ENCODE peak calls at places on chromosomes 2 and 18, in six cellular contexts. One of them, this sample, is unnamed.
A peak's percentile ranks its signal among the peaks of the same experiment; 100 is the strongest.

GRCh38 chr2:71306762-71307161 is 24.8 kb upstream of the ZNF638 start:
- DNase-seq in HepG2: no peak
- DNase-seq in K562: no peak
- DNase-seq in HCT116: no peak
- DNase-seq in H1: no peak
- DNase-seq in GM12878: no peak
- DNase-seq in this sample: no peak

GRCh38 chr2:43874776-43875451 is 36.1 kb downstream of the ABCG8 start:
- DNase-seq in HepG2: no peak
- DNase-seq in HCT116: no peak
- DNase-seq in K562: peak; percentile 10
- DNase-seq in H1: no peak
- DNase-seq in GM12878: no peak
- DNase-seq in this sample: no peak

GRCh38 chr2:236661762-236662110 is 92.1 kb downstream of the ACKR3 start:
- DNase-seq in H1: no peak
- DNase-seq in HCT116: no peak
- DNase-seq in HepG2: no peak
- DNase-seq in K562: no peak
- DNase-seq in GM12878: no peak
- DNase-seq in this sample: no peak

GRCh38 chr18:58051765-58052460 is 7.9 kb downstream of the NEDD4L start:
- DNase-seq in GM12878: no peak
- DNase-seq in H1: no peak
- DNase-seq in HCT116: no peak
- DNase-seq in HepG2: no peak
- DNase-seq in K562: peak; percentile 23
- DNase-seq in this sample: no peak

GRCh38 chr2:33412920-33413319 is 63.5 kb upstream of the RASGRP3 start:
- DNase-seq in GM12878: no peak
- DNase-seq in HepG2: peak; percentile 26
- DNase-seq in H1: no peak
- DNase-seq in K562: peak; percentile 45
- DNase-seq in HCT116: peak; percentile 18
- DNase-seq in this sample: no peak

GRCh38 chr18:4762399-4762798 is 307.3 kb upstream of the DLGAP1 start:
- DNase-seq in HCT116: no peak
- DNase-seq in GM12878: no peak
- DNase-seq in H1: no peak
- DNase-seq in HepG2: no peak
- DNase-seq in K562: no peak
- DNase-seq in this sample: no peak

GRCh38 chr2:5479265-5479928 is 212.8 kb upstream of the SOX11 start:
- DNase-seq in H1: no peak
- DNase-seq in K562: no peak
- DNase-seq in GM12878: no peak
- DNase-seq in HepG2: no peak
- DNase-seq in HCT116: no peak
- DNase-seq in this sample: no peak

GRCh38 chr2:113122364-113122763 is 5.0 kb upstream of the IL1RN start:
- DNase-seq in H1: no peak
- DNase-seq in GM12878: no peak
- DNase-seq in HepG2: no peak
- DNase-seq in HCT116: no peak
- DNase-seq in K562: no peak
- DNase-seq in this sample: no peak

GRCh38 chr2:192414794-192415193 is 220.1 kb upstream of the TMEFF2 start:
- DNase-seq in K562: no peak
- DNase-seq in GM12878: no peak
- DNase-seq in HepG2: no peak
- DNase-seq in H1: no peak
- DNase-seq in HCT116: no peak
- DNase-seq in this sample: no peak

GRCh38 chr2:23122681-23123080 is 262.3 kb upstream of the KLHL29 start:
- DNase-seq in K562: no peak
- DNase-seq in GM12878: no peak
- DNase-seq in HepG2: no peak
- DNase-seq in HCT116: no peak
- DNase-seq in H1: no peak
- DNase-seq in this sample: no peak

DNA sequence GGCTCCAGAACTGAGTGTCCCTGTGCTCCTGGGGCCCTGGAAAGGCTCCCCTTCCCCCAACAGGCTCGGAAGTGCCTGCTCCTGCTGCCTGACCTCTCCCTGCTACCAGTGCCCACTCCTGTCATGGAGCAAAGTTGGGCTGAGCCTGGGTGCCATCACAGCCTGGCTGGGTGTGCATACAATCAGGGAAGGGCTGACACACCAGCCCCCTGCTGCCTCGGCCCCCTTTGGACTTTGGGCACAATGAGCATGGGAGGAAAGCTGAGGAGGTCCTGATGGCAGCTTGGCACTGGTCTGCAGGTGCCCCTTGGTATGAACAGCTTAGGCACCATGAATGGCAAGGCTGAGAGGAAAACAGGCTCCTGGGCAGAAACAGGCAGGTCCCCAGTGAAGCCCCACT is 405.0 kb downstream of the PID1 start:
- DNase-seq in H1: no peak
- DNase-seq in K562: no peak
- DNase-seq in HCT116: no peak
- DNase-seq in GM12878: no peak
- DNase-seq in HepG2: no peak
- DNase-seq in this sample: no peak
- TF ChIP-seq YY1 in H1: no peak
- TF ChIP-seq YY1 in K562: no peak
- TF ChIP-seq YY1 in HCT116: no peak
- TF ChIP-seq YY1 in GM12878: no peak
- TF ChIP-seq YY1 in HepG2: no peak
- TF ChIP-seq YY1 in this sample: no peak

DNA sequence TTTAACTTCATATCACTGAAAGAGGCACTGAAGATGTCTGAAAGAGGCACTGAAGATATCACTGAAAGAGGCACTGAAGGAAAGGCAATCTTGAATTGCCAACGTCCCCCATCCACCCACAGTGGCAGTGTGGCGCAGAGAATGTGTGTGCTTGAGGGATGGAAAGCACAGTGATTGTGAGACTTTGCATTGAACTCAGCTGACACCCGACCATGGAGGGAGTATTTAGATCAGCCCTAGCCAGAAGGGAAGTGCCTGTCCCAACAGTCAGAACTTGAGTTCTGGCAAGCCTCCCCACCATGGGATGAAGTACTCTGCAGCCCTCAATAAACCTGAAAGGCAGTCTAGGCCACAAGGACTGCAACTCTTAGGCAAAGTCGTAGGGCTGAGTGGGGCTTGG is 33.8 kb downstream of the MAP4K3 start:
- DNase-seq in K562: no peak
- DNase-seq in HepG2: no peak
- DNase-seq in HCT116: no peak
- DNase-seq in GM12878: no peak
- DNase-seq in H1: no peak
- DNase-seq in this sample: no peak
- H3K27me3 ChIP-seq in K562: no peaks in the 10 kb centered on the region
- H3K27me3 ChIP-seq in HepG2: no peaks in the 10 kb centered on the region
- H3K27me3 ChIP-seq in HCT116: no peaks in the 10 kb centered on the region
- H3K27me3 ChIP-seq in GM12878: no peaks in the 10 kb centered on the region
- H3K27me3 ChIP-seq in H1: no peaks in the 10 kb centered on the region
- H3K27me3 ChIP-seq in this sample: no peaks in the 10 kb centered on the region

DNA sequence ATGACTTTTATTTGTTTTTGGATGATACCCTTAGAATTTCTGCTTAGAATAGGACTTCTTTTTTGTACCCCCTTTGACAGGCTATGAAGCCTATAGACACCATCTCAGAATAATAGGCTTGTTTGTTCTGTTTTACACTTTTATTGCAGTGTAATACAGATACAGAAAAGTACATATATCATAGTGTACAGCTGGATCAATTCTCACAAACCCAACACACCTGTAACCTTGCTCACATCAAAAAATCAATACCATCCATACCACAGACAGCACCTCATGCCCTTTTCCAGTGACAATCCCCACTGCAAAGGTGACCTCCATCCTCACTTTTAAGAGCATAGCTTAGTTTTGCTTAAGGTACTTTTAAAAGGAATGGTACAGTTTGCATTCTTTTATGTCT is 14.8 kb downstream of the EML6 start:
- DNase-seq in HepG2: no peak
- DNase-seq in K562: no peak
- DNase-seq in HCT116: no peak
- DNase-seq in H1: no peak
- DNase-seq in GM12878: no peak
- DNase-seq in this sample: no peak
- TF ChIP-seq YY1 in HepG2: no peak
- TF ChIP-seq YY1 in K562: no peak
- TF ChIP-seq YY1 in HCT116: no peak
- TF ChIP-seq YY1 in H1: no peak
- TF ChIP-seq YY1 in GM12878: no peak
- TF ChIP-seq YY1 in this sample: no peak

DNA sequence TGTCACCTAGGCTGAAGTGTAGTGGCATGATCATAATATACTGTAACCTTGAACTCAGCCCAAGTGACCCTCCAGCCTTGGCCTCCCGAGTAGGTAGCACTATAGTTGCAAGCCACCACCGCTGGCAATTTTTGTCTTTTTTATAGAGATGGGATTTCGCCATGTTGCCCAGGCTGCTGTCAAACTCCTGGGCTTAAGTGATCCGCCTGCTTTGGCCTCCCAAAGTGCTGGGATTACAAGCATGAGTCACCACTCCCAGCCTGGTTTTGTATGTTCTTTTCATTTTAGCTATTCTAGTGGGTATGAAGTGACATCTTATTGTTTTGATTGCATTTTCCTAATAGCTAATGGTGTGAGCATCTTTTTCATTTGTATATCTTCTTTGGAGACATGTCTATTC is 11.3 kb upstream of the EXOC6B start:
- DNase-seq in HepG2: no peak
- DNase-seq in H1: no peak
- DNase-seq in HCT116: no peak
- DNase-seq in K562: no peak
- DNase-seq in GM12878: no peak
- DNase-seq in this sample: no peak
- H3K27me3 ChIP-seq in HepG2: peaks cover 2% of the 10 kb centered on the region
- H3K27me3 ChIP-seq in H1: no peaks in the 10 kb centered on the region
- H3K27me3 ChIP-seq in HCT116: no peaks in the 10 kb centered on the region
- H3K27me3 ChIP-seq in K562: peaks cover 8% of the 10 kb centered on the region
- H3K27me3 ChIP-seq in GM12878: no peaks in the 10 kb centered on the region
- H3K27me3 ChIP-seq in this sample: peaks cover 5% of the 10 kb centered on the region

GRCh38 chr18:11005528-11005927 is 143.8 kb downstream of the PIEZO2 start:
- DNase-seq in K562: no peak
- DNase-seq in GM12878: peak; percentile 58
- DNase-seq in H1: no peak
- DNase-seq in HepG2: peak; percentile 99
- DNase-seq in HCT116: no peak
- DNase-seq in this sample: no peak
- TF ChIP-seq YY1 in K562: no peak
- TF ChIP-seq YY1 in GM12878: peak; percentile 19
- TF ChIP-seq YY1 in H1: no peak
- TF ChIP-seq YY1 in HepG2: no peak
- TF ChIP-seq YY1 in HCT116: no peak
- TF ChIP-seq YY1 in this sample: no peak

GRCh38 chr18:50578030-50578429 is 18.1 kb downstream of the MAPK4 start:
- DNase-seq in K562: no peak
- DNase-seq in HepG2: no peak
- DNase-seq in GM12878: no peak
- DNase-seq in HCT116: no peak
- DNase-seq in H1: no peak
- DNase-seq in this sample: no peak

GRCh38 chr18:50571606-50572005 is 11.7 kb downstream of the MAPK4 start:
- DNase-seq in H1: no peak
- DNase-seq in HCT116: no peak
- DNase-seq in GM12878: no peak
- DNase-seq in HepG2: no peak
- DNase-seq in K562: no peak
- DNase-seq in this sample: no peak

GRCh38 chr18:50569930-50570329 is 10.0 kb downstream of the MAPK4 start:
- DNase-seq in GM12878: no peak
- DNase-seq in HCT116: no peak
- DNase-seq in HepG2: no peak
- DNase-seq in H1: no peak
- DNase-seq in K562: no peak
- DNase-seq in this sample: no peak

GRCh38 chr18:50578651-50579050 is 18.8 kb downstream of the MAPK4 start:
- DNase-seq in GM12878: no peak
- DNase-seq in HepG2: no peak
- DNase-seq in K562: no peak
- DNase-seq in HCT116: peak; percentile 22
- DNase-seq in H1: no peak
- DNase-seq in this sample: no peak

DNA sequence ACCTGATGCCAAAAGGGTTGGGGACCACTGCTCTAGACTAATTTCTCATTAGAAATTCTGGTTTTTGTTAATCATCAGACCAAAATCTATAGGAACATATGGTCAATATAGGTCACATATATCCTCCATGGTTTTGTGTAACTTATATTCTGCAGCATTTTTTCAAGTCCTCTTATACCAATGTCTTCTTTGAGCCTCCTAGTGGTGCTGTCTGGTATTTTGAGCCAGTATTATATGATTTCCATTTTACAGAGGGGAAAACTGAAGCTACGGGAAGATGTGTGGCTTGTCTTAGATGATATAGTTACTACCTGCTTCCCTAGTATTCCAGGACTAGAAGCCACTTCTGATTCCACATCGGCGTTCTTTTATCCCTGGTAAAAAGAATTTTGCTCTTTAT is 13.8 kb downstream of the MAPK4 start:
- DNase-seq in HCT116: no peak
- DNase-seq in H1: no peak
- DNase-seq in GM12878: no peak
- DNase-seq in K562: no peak
- DNase-seq in HepG2: no peak
- DNase-seq in this sample: no peak
- H3K27me3 ChIP-seq in HCT116: peaks cover 13% of the 10 kb centered on the region
- H3K27me3 ChIP-seq in H1: no peaks in the 10 kb centered on the region
- H3K27me3 ChIP-seq in GM12878: peaks cover 6% of the 10 kb centered on the region
- H3K27me3 ChIP-seq in K562: no peaks in the 10 kb centered on the region
- H3K27me3 ChIP-seq in HepG2: no peaks in the 10 kb centered on the region
- H3K27me3 ChIP-seq in this sample: no peaks in the 10 kb centered on the region

GRCh38 chr2:37679072-37679695 is 7.7 kb upstream of the CDC42EP3 start:
- DNase-seq in HepG2: no peak
- DNase-seq in GM12878: no peak
- DNase-seq in HCT116: no peak
- DNase-seq in K562: no peak
- DNase-seq in H1: no peak
- DNase-seq in this sample: no peak
- TF ChIP-seq YY1 in HepG2: no peak
- TF ChIP-seq YY1 in GM12878: no peak
- TF ChIP-seq YY1 in HCT116: no peak
- TF ChIP-seq YY1 in K562: no peak
- TF ChIP-seq YY1 in H1: no peak
- TF ChIP-seq YY1 in this sample: no peak

DNA sequence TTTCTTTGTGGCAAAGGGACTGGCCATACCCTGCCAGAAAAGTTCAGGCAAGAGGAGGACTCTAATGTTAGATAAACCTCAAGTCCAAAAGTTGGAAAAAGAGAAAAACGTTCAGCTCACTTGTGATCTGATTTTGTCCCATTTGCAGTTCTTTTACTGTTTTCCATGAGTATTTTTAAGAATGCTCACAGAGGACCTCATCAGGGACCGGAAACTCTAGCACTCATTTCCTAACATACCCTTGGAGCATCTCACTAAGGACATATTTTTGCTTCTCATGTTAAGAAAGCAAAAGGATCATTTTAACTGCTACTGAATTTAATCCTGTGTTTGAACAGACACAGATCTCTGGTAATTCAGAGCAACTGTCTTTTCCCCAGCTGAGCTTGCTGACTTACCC is 42.5 kb downstream of the COLEC12 start:
- DNase-seq in HepG2: no peak
- DNase-seq in GM12878: no peak
- DNase-seq in H1: no peak
- DNase-seq in HCT116: no peak
- DNase-seq in K562: no peak
- DNase-seq in this sample: no peak
- H3K27me3 ChIP-seq in HepG2: no peaks in the 10 kb centered on the region
- H3K27me3 ChIP-seq in GM12878: no peaks in the 10 kb centered on the region
- H3K27me3 ChIP-seq in H1: no peaks in the 10 kb centered on the region
- H3K27me3 ChIP-seq in HCT116: peaks cover 34% of the 10 kb centered on the region
- H3K27me3 ChIP-seq in K562: peaks cover 44% of the 10 kb centered on the region
- H3K27me3 ChIP-seq in this sample: no peaks in the 10 kb centered on the region